ENCODE peak calls at places on chromosomes 6 and 20, in four cellular contexts. W is dorsolateral prefrontal cortex, Y is cardiac fibroblast, Q is GM20000. H is an unnamed sample.

GRCh38 chr6:33116881-33117711 is 41.3 kb downstream of the HLA-DPB1 start:
- DNase-seq in W (no peak), Q (no peak), Y (no peak), H (no peak)

GRCh38 chr6:1526689-1527088 is 83.0 kb upstream of the FOXC1 start:
- DNase-seq in W (peak), Q (no peak), Y (no peak), H (no peak)

GRCh38 chr6:52595000-52595795 is 18.3 kb upstream of the TRAM2 start:
- DNase-seq in W (no peak), Q (peak), Y (peak), H (peak)

GRCh38 chr20:34951252-34951651 is 4.4 kb downstream of the GSS start:
- DNase-seq in W (no peak), Y (no peak), Q (no peak), H (no peak)

GRCh38 chr6:136547336-136547735 is 2.9 kb downstream of the MAP7 start:
- DNase-seq in Y (peak), W (no peak), Q (no peak), H (peak)

GRCh38 chr20:58701431-58702160 is 9.0 kb downstream of the NPEPL1 start:
- DNase-seq in W (no peak), Q (no peak), Y (no peak), H (no peak)

GRCh38 chr6:85669735-85670194 is 27.1 kb upstream of the SYNCRIP start:
- DNase-seq in Y (peak), W (no peak), Q (peak), H (peak)

GRCh38 chr20:59214619-59215547 is 51.3 kb downstream of the ZNF831 start:
- DNase-seq in Q (no peak), W (no peak), Y (no peak), H (no peak)

GRCh38 chr6:57173056-57173885 is 1.1 kb downstream of the BAG2 start:
- DNase-seq in Y (peak), W (no peak), Q (peak), H (peak)

GRCh38 chr20:19012671-19013070 is 199.1 kb downstream of the SCP2D1 start:
- DNase-seq in W (no peak), Q (no peak), Y (peak), H (no peak)

GRCh38 chr20:2688041-2688591 is 4.5 kb upstream of the EBF4 start:
- DNase-seq in Y (peak), W (peak), Q (peak), H (peak)

GRCh38 chr6:130841128-130841728 is 14.0 kb downstream of the SMLR1 start:
- DNase-seq in Q (no peak), Y (no peak), W (no peak), H (no peak)

GRCh38 chr6:31055401-31055800 is 45.1 kb downstream of the MUC22 start:
- DNase-seq in Y (no peak), Q (no peak), W (no peak), H (no peak)

GRCh38 chr6:112502348-112503130 is 155.4 kb downstream of the RFPL4B start:
- DNase-seq in W (no peak), Y (peak), Q (no peak), H (no peak)
- TF ChIP-seq CTCF in W (peak), Y (peak), Q (no peak), H (no peak)

GRCh38 chr20:61433816-61434215 is 181.8 kb downstream of the CDH4 start:
- DNase-seq in W (no peak), Y (no peak), Q (no peak), H (no peak)

GRCh38 chr20:61435184-61435822 is 183.2 kb downstream of the CDH4 start:
- DNase-seq in Y (no peak), W (no peak), Q (no peak), H (no peak)

GRCh38 chr20:61436268-61436667 is 184.2 kb downstream of the CDH4 start:
- DNase-seq in Y (peak), Q (no peak), W (no peak), H (no peak)

GRCh38 chr20:61435823-61436220 is 183.8 kb downstream of the CDH4 start:
- DNase-seq in Y (no peak), W (no peak), Q (no peak), H (no peak)

DNA sequence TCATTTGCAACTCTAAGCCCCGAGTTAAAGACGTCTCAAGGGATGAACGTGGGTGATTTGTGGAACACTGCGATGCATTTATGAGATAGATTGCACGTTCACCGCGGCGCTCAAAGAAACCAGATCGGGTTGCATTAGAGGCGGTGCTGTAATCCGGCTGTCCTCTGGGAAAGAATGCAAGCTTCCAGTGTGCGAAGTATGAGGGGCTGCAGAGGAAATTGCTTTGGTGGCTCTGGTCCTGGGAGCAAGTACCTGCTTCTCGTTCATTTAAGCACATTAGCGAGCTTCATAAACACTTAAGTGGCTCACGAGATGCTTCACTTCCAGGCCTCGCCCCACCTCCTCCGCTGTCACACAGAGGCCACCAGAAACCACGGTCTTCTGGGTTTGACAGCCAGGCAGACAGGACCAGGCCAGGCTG is 182.3 kb downstream of the CDH4 start:
- DNase-seq in W (no peak), Q (no peak), Y (no peak), H (no peak)
- TF ChIP-seq CTCF in W (no peak), Q (no peak), Y (no peak), H (no peak)

DNA sequence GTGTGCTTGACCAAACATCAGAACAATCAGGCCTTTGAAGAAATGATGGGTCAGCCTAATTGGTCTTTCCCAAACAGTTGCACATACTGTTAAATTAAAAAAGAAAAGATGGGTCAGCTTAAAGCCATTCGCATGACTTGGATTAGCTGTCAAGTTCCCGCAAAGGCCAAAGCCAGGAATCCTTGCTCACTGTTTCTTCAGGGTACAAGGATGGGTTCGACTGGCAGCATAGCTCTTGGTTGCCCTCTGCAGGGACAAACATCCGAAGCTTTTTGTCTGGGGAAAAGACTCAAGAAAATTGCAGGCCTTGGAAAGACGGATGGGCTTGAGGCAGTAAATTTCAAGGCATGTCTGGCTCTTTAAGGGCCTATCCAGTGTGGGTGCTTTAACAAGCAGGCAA is 168.0 kb downstream of the HDGFL1 start:
- DNase-seq in W (peak), Y (peak), Q (no peak), H (no peak)
- TF ChIP-seq CTCF in W (peak), Y (peak), Q (no peak), H (peak)

GRCh38 chr20:47235853-47236638 is 120.5 kb downstream of the ZMYND8 start:
- DNase-seq in W (no peak), Y (no peak), Q (no peak), H (no peak)
- TF ChIP-seq CTCF in W (no peak), Y (no peak), Q (no peak), H (no peak)

GRCh38 chr6:41278699-41279405 is 7.6 kb downstream of the TREM1 start:
- DNase-seq in W (no peak), Y (peak), Q (peak), H (peak)
- TF ChIP-seq CTCF in W (no peak), Y (peak), Q (peak), H (peak)

GRCh38 chr20:10390709-10391108 is 43.3 kb downstream of the MKKS start:
- DNase-seq in Q (no peak), Y (no peak), W (no peak), H (no peak)
- TF ChIP-seq CTCF in Q (no peak), Y (no peak), W (no peak), H (no peak)

GRCh38 chr6:43192911-43193310 is 10.9 kb downstream of the CUL9 start:
- DNase-seq in Q (no peak), W (no peak), Y (no peak), H (no peak)
- TF ChIP-seq CTCF in Q (no peak), W (no peak), Y (no peak), H (no peak)

GRCh38 chr20:56630506-56631317 is 1.6 kb downstream of the TFAP2C start:
- DNase-seq in W (no peak), Q (peak), Y (no peak), H (peak)
- TF ChIP-seq CTCF in W (no peak), Q (no peak), Y (no peak), H (no peak)